ENCODE peak calls at places on chromosome 14, in seven cellular contexts. T is HCT116, I is OCI-LY7, X is thoracic aorta, M is left ventricle myocardium inferior, F is colonic mucosa, E is body of pancreas. P is an unnamed sample.

GRCh38 chr14:106562451-106562850 is 1036.1 kb downstream of the TMEM121 start:
- DNase-seq in T (no peak), I (no peak), X (no peak), M (no peak), F (no peak), E (no peak), P (no peak)

GRCh38 chr14:80587096-80587724 is 354.3 kb downstream of the CEP128 start:
- DNase-seq in T (peak), I (peak), X (no peak), M (no peak), F (no peak), E (peak), P (no peak)

GRCh38 chr14:68715032-68715924 is 77.6 kb downstream of the ZFP36L1 start:
- DNase-seq in T (no peak), I (no peak), X (no peak), M (no peak), F (no peak), E (no peak), P (no peak)

GRCh38 chr14:21748869-21749303 is 75.3 kb upstream of the OR4E1 start:
- DNase-seq in T (peak), I (peak), X (no peak), M (peak), F (peak), E (peak), P (no peak)

GRCh38 chr14:100904307-100905019 is 941 bp upstream of the RTL1 start:
- DNase-seq in T (no peak), I (no peak), X (no peak), M (no peak), F (peak), E (no peak), P (no peak)

GRCh38 chr14:55336691-55337090 is 65.5 kb downstream of the FBXO34 start:
- DNase-seq in T (no peak), I (no peak), X (no peak), M (no peak), F (no peak), E (no peak), P (no peak)

GRCh38 chr14:69090187-69090789 is 62.6 kb downstream of the DCAF5 start:
- DNase-seq in T (peak), I (peak), X (no peak), M (no peak), F (peak), E (peak), P (no peak)

GRCh38 chr14:100140452-100141132 is 18.9 kb downstream of the DEGS2 start:
- DNase-seq in T (no peak), I (no peak), X (no peak), M (no peak), F (peak), E (peak), P (no peak)

GRCh38 chr14:56196274-56196673 is 78.1 kb downstream of the PELI2 start:
- DNase-seq in T (no peak), I (peak), X (no peak), M (no peak), F (no peak), E (no peak), P (no peak)

GRCh38 chr14:86675059-86675458 is 1145.1 kb downstream of the FLRT2 start:
- DNase-seq in T (no peak), I (no peak), X (no peak), M (no peak), F (no peak), E (no peak), P (no peak)

GRCh38 chr14:54676822-54677708 is 110.1 kb downstream of the SAMD4A start:
- DNase-seq in T (peak), I (no peak), X (no peak), M (no peak), F (no peak), E (peak), P (no peak)

GRCh38 chr14:99333214-99333613 is 61.2 kb upstream of the BCL11B start:
- DNase-seq in T (no peak), I (no peak), X (no peak), M (no peak), F (no peak), E (no peak), P (no peak)

GRCh38 chr14:101620821-101621785 is 59.8 kb downstream of the DIO3 start:
- DNase-seq in T (no peak), I (no peak), X (no peak), M (no peak), F (no peak), E (no peak), P (no peak)

GRCh38 chr14:71365305-71365865 is 458.1 kb downstream of the PCNX1 start:
- DNase-seq in T (no peak), I (no peak), X (no peak), M (no peak), F (no peak), E (no peak), P (no peak)

GRCh38 chr14:78446807-78447206 is 276.6 kb downstream of the NRXN3 start:
- DNase-seq in T (no peak), I (no peak), X (no peak), M (no peak), F (no peak), E (no peak), P (no peak)

GRCh38 chr14:50859296-50859624 is 12.6 kb upstream of the ABHD12B start:
- DNase-seq in T (no peak), I (no peak), X (no peak), M (no peak), F (no peak), E (no peak), P (no peak)

GRCh38 chr14:20707622-20708021 is 19.1 kb downstream of the ANG start:
- DNase-seq in T (no peak), I (no peak), X (no peak), M (no peak), F (no peak), E (no peak), P (no peak)

GRCh38 chr14:21915814-21916213 is 242.2 kb upstream of the OR4E1 start:
- DNase-seq in T (no peak), I (no peak), X (no peak), M (no peak), F (peak), E (peak), P (no peak)

GRCh38 chr14:59768855-59769254 is 101.7 kb downstream of the RTN1 start:
- DNase-seq in T (no peak), I (no peak), X (no peak), M (no peak), F (no peak), E (no peak), P (no peak)

GRCh38 chr14:102323102-102323501 is 3.6 kb downstream of the ZNF839 start:
- DNase-seq in T (peak), I (peak), X (peak), M (peak), F (peak), E (peak), P (no peak)

GRCh38 chr14:22538671-22539228 is 50.3 kb downstream of the DAD1 start:
- DNase-seq in T (no peak), I (no peak), X (no peak), M (no peak), F (no peak), E (no peak), P (no peak)

GRCh38 chr14:55451398-55451797 is 11.0 kb upstream of the TBPL2 start:
- DNase-seq in T (no peak), I (no peak), X (no peak), M (no peak), F (no peak), E (no peak), P (no peak)

GRCh38 chr14:73755434-73756014 is 41.3 kb upstream of the PNMA1 start:
- DNase-seq in T (no peak), I (peak), X (no peak), M (peak), F (peak), E (no peak), P (no peak)

GRCh38 chr14:33280646-33281045 is 342.0 kb downstream of the NPAS3 start:
- DNase-seq in T (no peak), I (no peak), X (no peak), M (no peak), F (no peak), E (no peak), P (no peak)

GRCh38 chr14:61812347-61813100 is 50.3 kb downstream of the SNAPC1 start:
- DNase-seq in T (no peak), I (no peak), X (no peak), M (no peak), F (no peak), E (no peak), P (no peak)

GRCh38 chr14:50856660-50857059 is 15.2 kb upstream of the ABHD12B start:
- DNase-seq in T (no peak), I (no peak), X (no peak), M (no peak), F (no peak), E (no peak), P (no peak)

GRCh38 chr14:21244546-21244945 is 24.7 kb downstream of the HNRNPC start:
- DNase-seq in T (no peak), I (no peak), X (no peak), M (no peak), F (no peak), E (no peak), P (no peak)

GRCh38 chr14:23078692-23079116 is 16.2 kb downstream of the ACIN1 start:
- DNase-seq in T (no peak), I (no peak), X (peak), M (no peak), F (peak), E (peak), P (peak)

GRCh38 chr14:34124585-34124984 is 173.7 kb upstream of the EGLN3 start:
- DNase-seq in T (no peak), I (no peak), X (no peak), M (no peak), F (no peak), E (no peak), P (no peak)

GRCh38 chr14:75427482-75428229 is at the start of gene JDP2:
- DNase-seq in T (peak), I (peak), X (peak), M (peak), F (peak), E (peak), P (peak)

GRCh38 chr14:35331605-35332516 is 39.7 kb downstream of the PSMA6 start:
- DNase-seq in T (peak), I (no peak), X (no peak), M (no peak), F (peak), E (peak), P (no peak)

GRCh38 chr14:68644101-68644500 is 148.8 kb downstream of the ZFP36L1 start:
- DNase-seq in T (no peak), I (no peak), X (no peak), M (no peak), F (no peak), E (no peak), P (no peak)

GRCh38 chr14:39060818-39061437 is 42.1 kb downstream of the SEC23A start:
- DNase-seq in T (no peak), I (peak), X (no peak), M (no peak), F (no peak), E (no peak), P (no peak)

GRCh38 chr14:98819132-98819866 is 452.7 kb downstream of the BCL11B start:
- DNase-seq in T (no peak), I (no peak), X (no peak), M (no peak), F (no peak), E (peak), P (no peak)

DNA sequence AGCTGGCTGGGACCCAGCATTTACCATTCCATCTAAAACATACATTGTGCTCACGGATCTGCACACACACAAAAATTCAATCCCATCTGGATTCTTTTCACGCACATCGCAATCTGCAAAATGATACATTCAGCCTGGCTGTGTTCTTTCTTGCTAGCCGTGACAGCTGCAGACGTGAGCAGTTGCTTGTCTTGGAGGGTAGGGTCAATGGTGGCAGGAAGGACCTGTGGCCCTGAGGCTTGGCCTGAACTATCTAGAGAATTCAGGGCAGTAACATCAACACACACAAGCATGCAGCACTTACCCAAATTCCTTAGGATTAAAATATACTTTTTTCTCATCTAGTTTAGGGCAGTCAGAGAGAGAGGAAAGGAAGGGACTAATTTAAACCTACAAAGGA is 72.0 kb downstream of the DICER1 start:
- DNase-seq in T (no peak), I (no peak), X (no peak), M (no peak), F (no peak), E (no peak), P (no peak)
- TF ChIP-seq CTCF in T (no peak), I (no peak), X (no peak), M (no peak), F (no peak), E (no peak), P (no peak)

GRCh38 chr14:92540472-92541048 is 27.0 kb downstream of the RIN3 start:
- DNase-seq in T (peak), I (no peak), X (peak), M (peak), F (peak), E (peak), P (peak)
- H3K27ac ChIP-seq in T (peak), I (no peak), X (peak), M (peak), F (peak), E (peak), P (peak)

GRCh38 chr14:90509403-90509802 is 112.6 kb downstream of the CALM1 start:
- DNase-seq in T (no peak), I (no peak), X (no peak), M (no peak), F (no peak), E (no peak), P (no peak)
- TF ChIP-seq CTCF in T (peak), I (no peak), X (no peak), M (no peak), F (no peak), E (no peak), P (no peak)

GRCh38 chr14:104797112-104798044 is 1.8 kb upstream of the AKT1 start:
- DNase-seq in T (no peak), I (no peak), X (no peak), M (peak), F (peak), E (no peak), P (no peak)

GRCh38 chr14:104795781-104796681 is 483 bp upstream of the AKT1 start:
- DNase-seq in T (no peak), I (peak), X (no peak), M (peak), F (peak), E (peak), P (peak)

GRCh38 chr14:104794641-104795467 is 694 bp downstream of the AKT1 start:
- DNase-seq in T (no peak), I (peak), X (no peak), M (no peak), F (peak), E (peak), P (peak)

GRCh38 chr14:104795468-104795780 is at the start of gene AKT1:
- DNase-seq in T (no peak), I (no peak), X (no peak), M (no peak), F (no peak), E (no peak), P (no peak)

GRCh38 chr14:104796682-104797081 is 1.1 kb upstream of the AKT1 start:
- DNase-seq in T (no peak), I (no peak), X (no peak), M (no peak), F (no peak), E (no peak), P (no peak)
- H3K27ac ChIP-seq in T (no peak), I (no peak), X (peak), M (peak), F (no peak), E (peak), P (peak)

P was measured in heart left ventricle.